ENCODE peak calls at places on chromosome 3, in six cellular contexts. One of them, this sample, is unnamed.

GRCh38 chr3:168157301-168157700 is 61.6 kb upstream of the GOLIM4 start:
- DNase-seq in H1: no peak
- DNase-seq in HepG2: no peak
- DNase-seq in GM12878: no peak
- DNase-seq in A549: no peak
- DNase-seq in K562: peak; percentile 70
- DNase-seq in this sample: no peak

GRCh38 chr3:180563411-180563810 is 38.6 kb upstream of the TTC14 start:
- DNase-seq in GM12878: no peak
- DNase-seq in H1: no peak
- DNase-seq in K562: no peak
- DNase-seq in HepG2: no peak
- DNase-seq in A549: no peak
- DNase-seq in this sample: no peak

GRCh38 chr3:42314411-42314810 is 48.4 kb upstream of the CCK start:
- DNase-seq in K562: no peak
- DNase-seq in GM12878: no peak
- DNase-seq in HepG2: no peak
- DNase-seq in H1: no peak
- DNase-seq in A549: no peak
- DNase-seq in this sample: no peak

GRCh38 chr3:134473868-134474546 is 11.8 kb downstream of the ANAPC13 start:
- DNase-seq in HepG2: peak; percentile 80
- DNase-seq in H1: no peak
- DNase-seq in K562: peak; percentile 21
- DNase-seq in GM12878: no peak
- DNase-seq in A549: peak; percentile 18
- DNase-seq in this sample: peak; percentile 44

GRCh38 chr3:10495003-10495402 is 10.4 kb downstream of the ATP2B2 start:
- DNase-seq in HepG2: peak; percentile 60
- DNase-seq in K562: peak; percentile 74
- DNase-seq in A549: peak; percentile 56
- DNase-seq in H1: no peak
- DNase-seq in GM12878: no peak
- DNase-seq in this sample: peak; percentile 44

GRCh38 chr3:186160691-186161243 is 51.9 kb upstream of the ETV5 start:
- DNase-seq in HepG2: no peak
- DNase-seq in H1: no peak
- DNase-seq in K562: no peak
- DNase-seq in A549: no peak
- DNase-seq in GM12878: no peak
- DNase-seq in this sample: no peak

GRCh38 chr3:72990701-72991395 is 5.8 kb upstream of the PPP4R2 start:
- DNase-seq in GM12878: no peak
- DNase-seq in H1: no peak
- DNase-seq in K562: no peak
- DNase-seq in HepG2: no peak
- DNase-seq in A549: no peak
- DNase-seq in this sample: no peak

GRCh38 chr3:30690199-30690598 is 83.8 kb downstream of the TGFBR2 start:
- DNase-seq in GM12878: no peak
- DNase-seq in K562: no peak
- DNase-seq in H1: no peak
- DNase-seq in HepG2: no peak
- DNase-seq in A549: no peak
- DNase-seq in this sample: no peak

GRCh38 chr3:192816274-192816853 is 89.0 kb upstream of the FGF12 start:
- DNase-seq in GM12878: no peak
- DNase-seq in H1: no peak
- DNase-seq in K562: peak; percentile 21
- DNase-seq in A549: peak; percentile 13
- DNase-seq in HepG2: peak; percentile 49
- DNase-seq in this sample: peak; percentile 41

GRCh38 chr3:171776411-171776810 is 33.9 kb downstream of the PLD1 start:
- DNase-seq in A549: no peak
- DNase-seq in K562: no peak
- DNase-seq in GM12878: no peak
- DNase-seq in HepG2: peak; percentile 36
- DNase-seq in H1: no peak
- DNase-seq in this sample: no peak

GRCh38 chr3:154060606-154061380 is 60.4 kb upstream of the ARHGEF26 start:
- DNase-seq in A549: no peak
- DNase-seq in HepG2: no peak
- DNase-seq in GM12878: no peak
- DNase-seq in K562: no peak
- DNase-seq in H1: no peak
- DNase-seq in this sample: no peak

DNA sequence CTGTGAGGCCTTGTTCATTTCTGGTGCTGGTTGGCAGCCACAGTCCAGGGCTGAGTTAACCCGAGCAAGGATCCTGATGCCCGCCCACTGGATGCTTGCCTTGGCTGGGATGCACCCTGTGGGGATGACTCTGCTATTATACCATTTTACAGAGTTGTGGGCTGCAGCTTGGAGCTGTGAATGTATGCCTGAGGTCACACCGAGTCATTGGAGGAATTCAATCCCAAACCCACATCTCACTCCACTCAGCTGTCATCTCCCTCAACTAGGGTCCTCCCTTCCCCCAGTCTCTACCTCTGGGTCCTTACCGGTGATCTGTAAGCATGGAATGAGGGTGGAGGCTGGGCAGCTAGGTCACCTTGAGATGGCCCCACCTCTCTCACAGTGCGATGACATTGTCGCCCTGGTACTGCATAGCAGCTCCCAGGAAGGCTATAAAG is 22.1 kb downstream of the MAPKAPK3 start:
- DNase-seq in K562: no peak
- DNase-seq in H1: no peak
- DNase-seq in HepG2: no peak
- DNase-seq in GM12878: no peak
- DNase-seq in A549: no peak
- DNase-seq in this sample: no peak
- TF ChIP-seq CHD2 in K562: no peak
- TF ChIP-seq CHD2 in H1: no peak
- TF ChIP-seq CHD2 in HepG2: no peak
- TF ChIP-seq CHD2 in GM12878: no peak
- TF ChIP-seq CHD2 in A549: no peak
- TF ChIP-seq CHD2 in this sample: no peak

DNA sequence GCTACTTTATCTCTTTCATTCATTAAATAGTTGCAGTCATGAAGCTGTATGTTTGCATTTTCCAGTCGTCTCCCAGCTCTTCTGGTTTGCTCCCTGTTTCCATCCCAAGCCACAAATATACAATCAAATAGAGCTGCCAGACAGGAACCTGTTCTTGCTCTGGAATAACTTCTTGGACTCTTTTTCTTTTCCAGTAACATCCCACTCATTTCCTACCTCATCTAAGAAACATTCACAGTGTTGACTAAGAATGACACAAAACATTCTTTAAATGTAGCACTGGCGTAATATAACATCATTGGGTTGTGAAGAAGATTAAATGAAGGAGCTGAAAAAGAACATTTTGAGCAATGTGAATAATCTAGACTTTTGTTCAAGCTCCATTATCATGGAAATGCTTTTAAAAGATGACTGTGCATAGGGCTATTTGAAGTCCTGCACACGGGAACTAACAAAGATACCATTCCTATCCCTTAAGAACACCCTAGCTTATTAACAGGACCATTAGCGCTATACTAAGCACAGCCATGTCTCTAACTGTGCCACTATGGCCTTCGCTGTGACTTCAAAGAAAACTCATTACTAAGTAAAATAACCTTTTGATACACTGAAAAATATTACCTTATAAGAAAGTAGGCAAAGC is 574.0 kb downstream of the NAALADL2 start:
- DNase-seq in HepG2: no peak
- DNase-seq in K562: no peak
- DNase-seq in A549: no peak
- DNase-seq in GM12878: no peak
- DNase-seq in H1: no peak
- DNase-seq in this sample: no peak
- TF ChIP-seq CHD2 in HepG2: no peak
- TF ChIP-seq CHD2 in K562: no peak
- TF ChIP-seq CHD2 in A549: no peak
- TF ChIP-seq CHD2 in GM12878: no peak
- TF ChIP-seq CHD2 in H1: no peak
- TF ChIP-seq CHD2 in this sample: no peak

GRCh38 chr3:161043343-161044035 is 61.7 kb downstream of the B3GALNT1 start:
- DNase-seq in K562: no peak
- DNase-seq in HepG2: no peak
- DNase-seq in GM12878: no peak
- DNase-seq in A549: no peak
- DNase-seq in H1: no peak
- DNase-seq in this sample: no peak

GRCh38 chr3:161035711-161036110 is 69.4 kb downstream of the B3GALNT1 start:
- DNase-seq in HepG2: no peak
- DNase-seq in A549: no peak
- DNase-seq in H1: no peak
- DNase-seq in K562: no peak
- DNase-seq in GM12878: no peak
- DNase-seq in this sample: no peak

GRCh38 chr3:161042023-161042501 is 63.1 kb downstream of the B3GALNT1 start:
- DNase-seq in HepG2: peak; percentile 70
- DNase-seq in K562: no peak
- DNase-seq in A549: no peak
- DNase-seq in H1: no peak
- DNase-seq in GM12878: no peak
- DNase-seq in this sample: no peak

GRCh38 chr3:161038725-161039124 is 66.4 kb downstream of the B3GALNT1 start:
- DNase-seq in GM12878: no peak
- DNase-seq in A549: no peak
- DNase-seq in HepG2: no peak
- DNase-seq in H1: no peak
- DNase-seq in K562: no peak
- DNase-seq in this sample: no peak
- TF ChIP-seq CHD2 in GM12878: no peak
- TF ChIP-seq CHD2 in A549: no peak
- TF ChIP-seq CHD2 in HepG2: no peak
- TF ChIP-seq CHD2 in H1: no peak
- TF ChIP-seq CHD2 in K562: no peak
- TF ChIP-seq CHD2 in this sample: no peak

GRCh38 chr3:109028753-109029152 is 75.1 kb upstream of the GUCA1C start:
- DNase-seq in HepG2: no peak
- DNase-seq in A549: no peak
- DNase-seq in H1: no peak
- DNase-seq in GM12878: no peak
- DNase-seq in K562: no peak
- DNase-seq in this sample: no peak

GRCh38 chr3:109023656-109024254 is 70.1 kb upstream of the GUCA1C start:
- DNase-seq in H1: no peak
- DNase-seq in HepG2: peak; percentile 25
- DNase-seq in GM12878: peak; percentile 19
- DNase-seq in A549: peak; percentile 6
- DNase-seq in K562: peak; percentile 10
- DNase-seq in this sample: peak; percentile 27

GRCh38 chr3:109025896-109026295 is 72.2 kb upstream of the GUCA1C start:
- DNase-seq in GM12878: no peak
- DNase-seq in HepG2: no peak
- DNase-seq in H1: no peak
- DNase-seq in A549: no peak
- DNase-seq in K562: no peak
- DNase-seq in this sample: no peak
- TF ChIP-seq CHD2 in GM12878: no peak
- TF ChIP-seq CHD2 in HepG2: no peak
- TF ChIP-seq CHD2 in H1: no peak
- TF ChIP-seq CHD2 in A549: no peak
- TF ChIP-seq CHD2 in K562: no peak
- TF ChIP-seq CHD2 in this sample: no peak